ENCODE peak calls at places on chromosomes 6 and 20, in seven cellular contexts. M, R, N, S, I, O and Y are unnamed samples. For H3K4me1, the result is how much of the 10 kb centered on the place peaks cover.

GRCh38 chr6:170346649-170347048 is 40.1 kb downstream of the FAM120B start:
- DNase-seq in M (no peak), S (no peak), I (no peak), O (no peak), R (no peak), N (no peak), Y (no peak)

GRCh38 chr20:57060407-57061057 is 205.9 kb downstream of the BMP7 start:
- DNase-seq in N (no peak), O (no peak), R (peak), S (no peak), M (no peak), I (no peak), Y (no peak)

GRCh38 chr6:47713200-47713599 is 14.8 kb downstream of the ADGRF4 start:
- DNase-seq in R (no peak), O (no peak), N (no peak), I (no peak), S (no peak), M (no peak), Y (no peak)

GRCh38 chr6:52983159-52983848 is 11.8 kb downstream of the GSTA4 start:
- DNase-seq in M (no peak), N (no peak), R (no peak), O (no peak), S (no peak), I (no peak), Y (no peak)

GRCh38 chr6:15628499-15629131 is 34.2 kb downstream of the DTNBP1 start:
- DNase-seq in M (no peak), O (no peak), R (no peak), S (no peak), N (no peak), I (peak), Y (no peak)

GRCh38 chr20:58494923-58495622 is 20.1 kb downstream of the APCDD1L start:
- DNase-seq in M (no peak), O (no peak), S (no peak), N (no peak), I (no peak), R (no peak), Y (no peak)

GRCh38 chr6:168087436-168088160 is 8.6 kb upstream of the FRMD1 start:
- DNase-seq in R (no peak), S (no peak), O (no peak), I (no peak), N (no peak), M (no peak), Y (no peak)

GRCh38 chr6:49479308-49480004 is 16.3 kb downstream of the CENPQ start:
- DNase-seq in N (no peak), R (no peak), I (peak), O (no peak), S (no peak), M (no peak), Y (no peak)

GRCh38 chr6:26195376-26195923 is 108.2 kb downstream of the HFE start:
- DNase-seq in R (peak), S (peak), O (peak), M (peak), N (peak), I (peak), Y (no peak)

GRCh38 chr6:8392569-8392968 is 42.8 kb downstream of the SLC35B3 start:
- DNase-seq in N (no peak), R (no peak), M (no peak), I (no peak), O (no peak), S (no peak), Y (no peak)

DNA sequence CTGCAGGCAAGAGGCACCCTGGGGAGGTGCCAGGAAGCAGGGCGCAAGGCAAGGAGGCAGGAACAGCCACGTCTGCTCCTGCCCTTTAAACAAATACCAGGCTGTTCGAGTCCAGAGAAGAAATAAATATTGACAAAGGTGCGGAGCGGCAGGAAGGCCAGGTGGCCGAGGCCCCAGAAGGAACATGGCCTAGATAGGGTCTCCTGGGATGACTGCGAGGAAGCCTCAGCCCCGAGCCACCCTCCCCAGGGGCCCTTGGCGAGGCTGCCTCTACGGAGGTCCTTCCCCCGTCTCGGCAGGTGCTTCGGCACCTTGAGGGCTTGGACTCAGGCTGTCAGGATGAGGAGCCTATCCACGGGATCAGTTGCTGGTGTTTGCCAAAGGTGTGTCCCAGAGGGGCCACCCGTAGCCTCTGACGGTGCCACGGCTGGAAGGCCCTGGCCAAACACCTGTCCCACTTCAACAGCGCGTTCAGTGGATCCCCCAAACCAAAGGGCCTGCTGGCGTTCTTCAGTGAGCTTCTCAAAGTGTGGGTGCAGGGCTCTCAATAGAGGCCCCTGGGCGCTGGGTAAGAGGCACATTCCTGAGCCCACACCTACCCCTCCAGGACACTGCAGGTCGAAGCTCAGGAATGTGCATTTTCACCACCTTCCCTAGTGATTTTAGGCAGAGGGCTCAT is 39.8 kb downstream of the SNX5 start:
- DNase-seq in R (no peak), I (no peak), M (no peak), O (no peak), N (no peak), S (no peak), Y (no peak)
- H3K4me1 ChIP-seq in R (under half), I (under half), M (under half), O (under half), N (under half), S (under half), Y (under half)

DNA sequence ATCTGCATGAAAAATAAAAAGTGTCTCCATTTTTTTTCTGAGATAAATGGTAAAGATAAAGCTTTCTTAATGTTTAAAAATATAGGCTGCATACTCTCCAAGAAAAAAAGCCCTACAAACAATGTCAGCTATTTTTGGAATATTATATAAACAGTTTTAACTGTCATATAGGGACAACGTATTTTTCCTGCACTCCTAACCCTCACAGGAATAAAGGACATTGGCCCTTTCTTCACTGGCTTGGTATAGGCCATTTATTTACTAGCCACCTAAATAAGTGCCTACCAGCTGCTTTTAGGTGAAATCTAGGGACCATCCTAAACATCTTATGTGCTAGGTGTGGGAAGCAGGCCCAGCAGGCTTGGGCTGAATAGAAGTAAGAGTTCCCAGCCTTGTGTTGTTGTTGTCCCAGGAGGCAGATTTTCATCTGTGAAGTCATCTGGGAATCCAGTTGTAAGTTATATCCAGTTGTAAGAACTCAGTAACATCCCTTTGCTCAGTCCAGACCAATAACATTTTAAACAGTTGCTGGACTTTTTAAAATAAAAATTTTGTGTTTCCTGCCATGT is 21.3 kb downstream of the FOXO3 start:
- DNase-seq in O (no peak), I (no peak), R (no peak), M (no peak), N (no peak), S (no peak), Y (no peak)
- H3K4me3 ChIP-seq in O (no peak), I (no peak), R (no peak), M (no peak), N (no peak), S (no peak), Y (peak)

DNA sequence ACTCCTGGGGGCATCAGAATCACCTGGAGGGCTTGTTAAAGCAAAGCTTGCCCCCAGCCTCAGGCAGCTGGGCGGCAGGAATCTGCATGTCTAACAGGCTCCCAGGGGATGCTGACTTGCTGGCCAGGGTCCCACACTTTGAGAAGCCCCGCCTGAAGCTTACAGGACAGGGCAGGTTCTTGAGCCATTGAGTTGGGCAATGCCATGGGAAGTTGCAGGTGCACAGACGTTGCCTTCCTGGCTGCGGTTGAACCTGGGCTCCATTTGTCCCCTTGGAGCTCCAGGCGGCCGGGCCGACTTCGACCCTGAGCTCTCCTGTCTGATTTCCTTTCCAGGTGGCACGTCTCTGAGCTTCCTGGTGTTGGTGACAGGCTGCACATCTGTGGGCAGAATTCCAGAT is 46.8 kb downstream of the SYNJ2 start:
- DNase-seq in R (peak), I (no peak), N (no peak), O (no peak), S (no peak), M (no peak), Y (no peak)
- H3K27ac ChIP-seq in R (peak), I (no peak), N (no peak), O (no peak), S (peak), M (no peak), Y (no peak)

DNA sequence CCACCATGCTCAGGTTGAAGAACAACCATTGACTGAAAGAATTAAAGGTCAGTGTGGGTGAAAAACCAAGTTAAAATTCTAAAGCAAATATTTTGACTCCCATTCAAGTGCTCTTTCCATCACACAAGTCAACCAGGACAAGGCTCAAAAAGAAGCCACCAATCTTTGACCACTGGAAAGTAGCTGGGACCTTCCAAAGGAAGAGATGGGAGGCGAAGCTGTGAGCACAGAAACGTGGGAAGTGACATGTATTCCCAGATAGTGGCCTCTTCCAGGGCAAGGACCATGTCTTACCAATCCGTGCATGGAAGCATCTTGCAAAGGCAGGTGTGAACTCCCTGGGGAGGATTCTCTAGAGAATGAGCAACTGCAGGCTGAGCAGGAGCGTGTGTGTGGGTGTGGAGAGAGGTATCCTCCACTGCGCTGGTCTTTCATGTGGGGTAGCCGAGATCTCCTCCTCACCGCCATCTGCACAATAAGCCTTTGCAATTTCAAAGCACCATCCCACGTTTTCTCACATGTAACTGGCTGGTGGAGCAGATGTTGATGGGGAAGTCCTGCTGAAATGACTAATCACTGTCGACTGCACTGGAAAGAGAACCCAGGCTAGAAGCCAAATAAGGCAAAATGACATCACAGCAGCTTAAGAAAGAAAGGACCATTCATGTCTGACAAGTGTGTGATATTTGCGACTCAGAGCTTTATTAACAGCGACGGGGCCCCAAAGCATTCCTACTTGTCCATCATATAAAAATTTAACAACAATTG is 189.4 kb upstream of the RREB1 start:
- DNase-seq in N (no peak), O (no peak), R (no peak), M (no peak), S (no peak), I (peak), Y (no peak)
- H3K4me1 ChIP-seq in N (under half), O (under half), R (under half), M (under half), S (under half), I (under half), Y (under half)

DNA sequence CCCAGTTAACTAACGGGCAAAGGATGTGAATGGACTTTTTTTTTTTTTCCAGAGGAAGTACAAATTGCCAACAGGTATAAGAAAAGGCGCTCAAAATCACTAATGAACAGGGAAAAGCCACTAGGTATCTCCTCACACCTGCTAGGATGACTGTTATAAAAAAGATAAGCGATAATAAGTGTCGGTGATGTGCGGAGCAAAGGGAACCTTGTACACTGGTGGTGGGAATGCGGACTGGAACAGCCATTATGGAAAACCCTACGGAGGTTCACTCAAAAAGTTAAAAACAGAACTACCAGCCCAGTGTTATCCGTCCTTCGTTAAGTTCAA is 787 bp upstream of the RAB32 start:
- DNase-seq in N (no peak), S (no peak), M (no peak), I (no peak), O (no peak), R (no peak), Y (no peak)
- H3K4me3 ChIP-seq in N (no peak), S (peak), M (peak), I (peak), O (peak), R (peak), Y (peak)